ENCODE peak calls at places on chromosomes 3 and 15, in eight cellular contexts. J is RPMI7951; O is NCI-H1417; B is caudate nucleus; M is cerebellum; U is stimulated activated CD4-positive, alpha-beta T cell treated with anti-CD3 and anti-CD28 coated beads, Interleukin-12 subunit alpha, Interleukin-12 subunit beta, amount 100 ng/mL, for 48 hours; E is HTR-8/SVneo; V is activated CD8-positive, alpha-beta memory T cell treated with anti-CD3 and anti-CD28 coated beads for 4 hours. F is an unnamed sample.

GRCh38 chr3:52839268-52839575 is 4.4 kb upstream of the MUSTN1 start:
- DNase-seq in B (no peak), U (no peak), E (no peak), O (no peak), M (no peak), J (no peak), V (no peak), F (no peak)

GRCh38 chr15:98611031-98611430 is 37.3 kb upstream of the IGF1R start:
- DNase-seq in V (no peak), O (no peak), E (no peak), M (no peak), J (no peak), U (no peak), B (no peak), F (no peak)

GRCh38 chr3:105255351-105255750 is 111.4 kb upstream of the ALCAM start:
- DNase-seq in J (no peak), E (no peak), B (no peak), M (peak), V (no peak), O (no peak), U (no peak), F (no peak)

GRCh38 chr15:71332605-71333004 is 217.3 kb downstream of the THSD4 start:
- DNase-seq in E (no peak), V (no peak), J (no peak), U (no peak), O (no peak), B (no peak), M (no peak), F (no peak)

GRCh38 chr15:29968099-29968892 is 114.5 kb upstream of the GOLGA8J start:
- DNase-seq in U (no peak), J (no peak), M (peak), O (peak), E (no peak), V (no peak), B (no peak), F (no peak)

GRCh38 chr3:17110665-17111396 is 226.1 kb downstream of the PLCL2 start:
- DNase-seq in M (no peak), V (no peak), O (no peak), J (no peak), B (no peak), E (no peak), U (no peak), F (no peak)

GRCh38 chr3:186241910-186242821 is 119.9 kb downstream of the DGKG start:
- DNase-seq in B (peak), O (peak), J (peak), V (no peak), M (peak), U (peak), E (peak), F (peak)

GRCh38 chr15:87610366-87610765 is 646.2 kb downstream of the NTRK3 start:
- DNase-seq in V (no peak), U (no peak), B (no peak), J (peak), O (no peak), E (no peak), M (no peak), F (no peak)

GRCh38 chr3:195100903-195101591 is 169.9 kb downstream of the XXYLT1 start:
- DNase-seq in M (no peak), V (no peak), E (no peak), U (no peak), O (no peak), J (no peak), B (no peak), F (peak)

GRCh38 chr3:65177879-65178484 is 490.2 kb upstream of the ADAMTS9 start:
- DNase-seq in O (no peak), E (no peak), J (no peak), B (no peak), U (no peak), M (no peak), V (no peak), F (no peak)

GRCh38 chr3:23253214-23253613 is 50.1 kb downstream of the UBE2E2 start:
- DNase-seq in V (no peak), J (no peak), U (no peak), B (no peak), E (no peak), M (no peak), O (no peak), F (no peak)

GRCh38 chr3:143775401-143775970 is 72.8 kb downstream of the SLC9A9 start:
- DNase-seq in U (no peak), J (peak), B (no peak), M (peak), V (no peak), E (peak), O (peak), F (no peak)

GRCh38 chr15:62886431-62887071 is 156.0 kb upstream of the TPM1 start:
- DNase-seq in J (peak), B (no peak), E (no peak), V (no peak), M (no peak), O (peak), U (no peak), F (no peak)

GRCh38 chr3:42746455-42747450 is 26.3 kb downstream of the CCDC13 start:
- DNase-seq in O (no peak), U (no peak), J (no peak), E (no peak), V (no peak), B (peak), M (peak), F (no peak)

GRCh38 chr3:153835540-153835939 is 285.6 kb upstream of the ARHGEF26 start:
- DNase-seq in V (no peak), J (no peak), B (no peak), U (no peak), E (no peak), M (no peak), O (no peak), F (no peak)

GRCh38 chr3:30644615-30645014 is 38.2 kb downstream of the TGFBR2 start:
- DNase-seq in E (peak), V (peak), M (no peak), J (peak), B (no peak), U (peak), O (no peak), F (peak)

GRCh38 chr15:80609512-80609946 is 85.6 kb upstream of the ABHD17C start:
- DNase-seq in M (no peak), E (no peak), U (no peak), O (peak), B (no peak), J (peak), V (no peak), F (no peak)

GRCh38 chr3:48820626-48821324 is 26.9 kb downstream of the PRKAR2A start:
- DNase-seq in U (no peak), V (no peak), J (peak), B (no peak), O (no peak), E (no peak), M (no peak), F (no peak)

GRCh38 chr3:102057781-102058421 is 208.6 kb downstream of the NFKBIZ start:
- DNase-seq in V (no peak), U (no peak), B (no peak), O (no peak), J (no peak), M (no peak), E (no peak), F (no peak)

GRCh38 chr3:97719156-97719821 is 45.3 kb upstream of the ARL6 start:
- DNase-seq in M (peak), E (peak), O (peak), U (peak), B (peak), J (peak), V (peak), F (peak)

GRCh38 chr15:85646538-85647091 is 148.1 kb downstream of the KLHL25 start:
- DNase-seq in B (no peak), J (peak), M (no peak), U (no peak), O (no peak), E (no peak), V (peak), F (peak)

GRCh38 chr15:75836953-75837321 is 6.3 kb upstream of the UBE2Q2 start:
- DNase-seq in E (no peak), V (peak), U (peak), O (no peak), J (peak), B (no peak), M (no peak), F (peak)

GRCh38 chr3:24060055-24060454 is 115.0 kb downstream of the NR1D2 start:
- DNase-seq in V (no peak), M (no peak), E (no peak), O (no peak), J (peak), B (no peak), U (no peak), F (no peak)

GRCh38 chr15:64828985-64829384 is 3.5 kb upstream of the PIF1 start:
- DNase-seq in J (no peak), O (no peak), M (no peak), B (no peak), U (no peak), E (no peak), V (no peak), F (no peak)

GRCh38 chr15:34055868-34056595 is 17.0 kb upstream of the AVEN start:
- DNase-seq in B (no peak), V (no peak), J (peak), E (peak), U (no peak), O (no peak), M (no peak), F (no peak)

GRCh38 chr15:91926871-91927270 is 73.4 kb downstream of the SLCO3A1 start:
- DNase-seq in O (peak), B (no peak), E (no peak), V (no peak), U (no peak), J (no peak), M (no peak), F (no peak)